ENCODE peak calls at places on chromosomes 11 and 22, in ten cellular contexts. Y, U, S, T, I, F, N, G, A and H are unnamed samples. For H3K4me1, the result is how much of the 10 kb centered on the place peaks cover.

GRCh38 chr22:32795214-32795596 is 6.3 kb upstream of the TIMP3 start:
- DNase-seq in Y (no peak), U (no peak), S (no peak), T (no peak), I (no peak), F (no peak), N (no peak), G (no peak), A (no peak), H (no peak)

GRCh38 chr22:45562537-45563361 is 60.1 kb downstream of the FBLN1 start:
- DNase-seq in Y (no peak), U (no peak), S (no peak), T (no peak), I (no peak), F (no peak), N (no peak), G (no peak), A (no peak), H (no peak)

GRCh38 chr11:130427581-130428211 is 713 bp downstream of the ADAMTS8 start:
- DNase-seq in Y (no peak), U (peak), S (peak), T (peak), I (no peak), F (no peak), N (no peak), G (no peak), A (no peak), H (no peak)

GRCh38 chr11:108891909-108892511 is 227.1 kb downstream of the DDX10 start:
- DNase-seq in Y (no peak), U (no peak), S (no peak), T (no peak), I (no peak), F (no peak), N (no peak), G (no peak), A (no peak), H (no peak)

GRCh38 chr11:102727890-102728289 is 3.1 kb upstream of the MMP8 start:
- DNase-seq in Y (peak), U (no peak), S (no peak), T (no peak), I (no peak), F (no peak), N (no peak), G (no peak), A (no peak), H (no peak)

GRCh38 chr11:17931595-17931994 is 81.3 kb downstream of the SERGEF start:
- DNase-seq in Y (peak), U (no peak), S (no peak), T (no peak), I (no peak), F (no peak), N (no peak), G (no peak), A (no peak), H (no peak)

GRCh38 chr11:132007184-132007583 is 636.8 kb downstream of the NTM start:
- DNase-seq in Y (no peak), U (no peak), S (no peak), T (no peak), I (no peak), F (no peak), N (no peak), G (no peak), A (no peak), H (no peak)

GRCh38 chr11:76629853-76630599 is 40.5 kb downstream of the LRRC32 start:
- DNase-seq in Y (peak), U (no peak), S (no peak), T (peak), I (no peak), F (peak), N (peak), G (peak), A (peak), H (no peak)

GRCh38 chr22:43481528-43482309 is 69.9 kb downstream of the MPPED1 start:
- DNase-seq in Y (no peak), U (peak), S (peak), T (no peak), I (no peak), F (no peak), N (peak), G (peak), A (no peak), H (peak)

GRCh38 chr11:103903621-103904323 is 132.7 kb upstream of the DDI1 start:
- DNase-seq in Y (no peak), U (no peak), S (no peak), T (no peak), I (peak), F (no peak), N (no peak), G (peak), A (no peak), H (no peak)

GRCh38 chr22:48253573-48253972 is 1491.1 kb downstream of the TBC1D22A start:
- DNase-seq in Y (no peak), U (no peak), S (no peak), T (no peak), I (no peak), F (no peak), N (no peak), G (no peak), A (no peak), H (no peak)

GRCh38 chr22:45344339-45344738 is 34.6 kb downstream of the FAM118A start:
- DNase-seq in Y (no peak), U (peak), S (peak), T (no peak), I (no peak), F (no peak), N (peak), G (no peak), A (no peak), H (no peak)

GRCh38 chr22:49214976-49215375 is 612.7 kb downstream of the BRD1 start:
- DNase-seq in Y (no peak), U (no peak), S (no peak), T (peak), I (no peak), F (no peak), N (no peak), G (no peak), A (no peak), H (no peak)

GRCh38 chr11:78250099-78250498 is 61.4 kb downstream of the USP35 start:
- DNase-seq in Y (no peak), U (no peak), S (no peak), T (no peak), I (no peak), F (no peak), N (no peak), G (no peak), A (no peak), H (no peak)

GRCh38 chr11:765802-766091 is 11.5 kb downstream of the GATD1 start:
- DNase-seq in Y (no peak), U (no peak), S (no peak), T (no peak), I (no peak), F (no peak), N (peak), G (no peak), A (no peak), H (no peak)

GRCh38 chr11:17921620-17922473 is 91.0 kb downstream of the SERGEF start:
- DNase-seq in Y (peak), U (no peak), S (no peak), T (no peak), I (no peak), F (peak), N (no peak), G (no peak), A (no peak), H (no peak)

GRCh38 chr11:84958295-84958694 is 668.8 kb downstream of the DLG2 start:
- DNase-seq in Y (no peak), U (no peak), S (no peak), T (no peak), I (no peak), F (no peak), N (no peak), G (no peak), A (no peak), H (no peak)

GRCh38 chr11:47220401-47220821 is 5.6 kb downstream of the DDB2 start:
- DNase-seq in Y (peak), U (no peak), S (no peak), T (no peak), I (no peak), F (no peak), N (no peak), G (no peak), A (no peak), H (no peak)

GRCh38 chr11:96168623-96169022 is 174.4 kb downstream of the MAML2 start:
- DNase-seq in Y (peak), U (peak), S (no peak), T (no peak), I (no peak), F (peak), N (peak), G (no peak), A (peak), H (no peak)

GRCh38 chr11:57426439-57426753 is 525 bp downstream of the SLC43A3 start:
- DNase-seq in Y (no peak), U (peak), S (no peak), T (no peak), I (no peak), F (no peak), N (no peak), G (peak), A (no peak), H (no peak)

GRCh38 chr22:38467904-38468760 is at the start of gene KDELR3:
- DNase-seq in Y (peak), U (peak), S (peak), T (peak), I (no peak), F (peak), N (peak), G (no peak), A (peak), H (peak)

GRCh38 chr22:26550498-26551033 is 38.3 kb upstream of the TFIP11 start:
- DNase-seq in Y (peak), U (peak), S (peak), T (peak), I (no peak), F (no peak), N (peak), G (no peak), A (peak), H (no peak)

GRCh38 chr11:118918686-118919280 is 6.9 kb downstream of the BCL9L start:
- DNase-seq in Y (peak), U (no peak), S (no peak), T (no peak), I (no peak), F (no peak), N (no peak), G (no peak), A (no peak), H (peak)

GRCh38 chr11:44610556-44610955 is 45.1 kb downstream of the CD82 start:
- DNase-seq in Y (no peak), U (no peak), S (no peak), T (no peak), I (no peak), F (no peak), N (peak), G (no peak), A (no peak), H (no peak)
- H3K4me1 ChIP-seq in Y (under half), U (under half), S (under half), T (half or more), I (under half), F (under half), N (under half), G (half or more), A (half or more), H (under half)

DNA sequence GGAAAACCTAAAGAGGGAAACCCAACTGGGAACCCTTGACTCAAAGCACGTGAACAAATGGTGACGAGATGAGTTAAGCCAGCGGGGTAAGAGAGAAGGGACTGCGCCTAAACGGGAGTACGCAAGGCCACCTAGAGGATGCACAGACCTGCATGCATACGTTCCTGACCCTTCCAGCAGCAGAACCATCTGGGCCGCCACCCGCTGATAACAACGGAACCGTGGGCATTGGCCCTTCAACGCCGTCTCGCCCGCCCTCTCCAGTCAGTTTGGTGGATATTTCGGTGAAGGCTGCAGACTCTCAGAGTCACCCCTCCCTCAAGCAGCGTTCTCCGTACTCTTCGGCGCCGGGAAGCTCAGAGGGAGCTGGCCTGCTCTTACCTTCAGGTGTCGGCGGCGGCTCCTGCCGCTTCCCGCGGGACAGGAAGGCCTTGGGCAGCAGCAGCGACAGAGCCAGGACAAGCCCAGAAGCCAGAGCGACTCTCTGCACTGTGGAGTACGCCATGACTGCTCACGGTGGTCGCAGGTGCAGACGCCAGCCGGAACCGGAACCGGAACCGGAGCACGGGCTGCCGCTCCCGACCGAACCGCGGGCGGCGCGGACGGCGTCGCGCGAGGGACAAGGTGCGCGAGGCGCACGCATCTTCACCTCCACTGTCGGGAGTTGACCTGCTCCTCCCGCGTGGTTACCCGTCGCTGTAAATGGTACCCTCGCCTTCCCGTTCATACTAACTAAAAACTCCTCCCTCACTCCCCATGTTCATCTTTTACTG is at the start of gene RIC3:
- DNase-seq in Y (no peak), U (peak), S (peak), T (peak), I (no peak), F (peak), N (peak), G (no peak), A (peak), H (peak)
- H3K4me3 ChIP-seq in Y (no peak), U (peak), S (peak), T (peak), I (peak), F (peak), N (peak), G (no peak), A (peak), H (peak)

GRCh38 chr11:112778091-112778889 is 182.9 kb upstream of the NCAM1 start:
- DNase-seq in Y (no peak), U (no peak), S (no peak), T (no peak), I (no peak), F (no peak), N (peak), G (no peak), A (no peak), H (no peak)

GRCh38 chr11:112780351-112781043 is 180.7 kb upstream of the NCAM1 start:
- DNase-seq in Y (peak), U (no peak), S (no peak), T (no peak), I (no peak), F (peak), N (peak), G (no peak), A (peak), H (no peak)

GRCh38 chr11:112773256-112773655 is 188.0 kb upstream of the NCAM1 start:
- DNase-seq in Y (no peak), U (no peak), S (no peak), T (no peak), I (no peak), F (no peak), N (no peak), G (no peak), A (no peak), H (no peak)

GRCh38 chr11:112771847-112772246 is 189.4 kb upstream of the NCAM1 start:
- DNase-seq in Y (no peak), U (no peak), S (no peak), T (no peak), I (no peak), F (no peak), N (no peak), G (no peak), A (no peak), H (no peak)

GRCh38 chr11:112776834-112777793 is 184.1 kb upstream of the NCAM1 start:
- DNase-seq in Y (no peak), U (peak), S (no peak), T (no peak), I (no peak), F (no peak), N (peak), G (no peak), A (no peak), H (no peak)
- H3K27ac ChIP-seq in Y (no peak), U (peak), S (no peak), T (no peak), I (no peak), F (no peak), N (peak), G (no peak), A (peak), H (no peak)

DNA sequence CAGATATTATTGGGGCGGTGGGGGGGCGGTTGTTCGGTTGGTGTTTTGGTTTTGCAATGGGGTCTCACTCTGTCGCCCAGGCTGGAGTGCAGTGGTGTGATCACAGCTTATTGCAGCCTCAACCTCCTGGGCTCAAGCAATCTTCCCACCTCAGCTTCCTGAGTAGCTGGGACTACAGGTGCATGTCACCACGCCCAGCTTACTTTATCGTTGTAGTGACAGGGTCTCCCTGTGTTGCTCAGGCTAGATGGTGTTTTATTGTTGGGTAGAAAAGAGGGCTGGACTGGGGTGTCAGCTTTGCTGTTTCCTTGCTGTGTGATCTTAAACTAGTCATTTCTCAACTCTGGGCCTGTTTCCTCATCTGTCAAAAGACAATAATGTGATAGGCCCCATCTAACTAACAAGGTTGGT is 17.5 kb upstream of the MYH9 start:
- DNase-seq in Y (no peak), U (no peak), S (no peak), T (no peak), I (peak), F (no peak), N (no peak), G (no peak), A (no peak), H (no peak)
- H3K4me1 ChIP-seq in Y (under half), U (under half), S (under half), T (under half), I (under half), F (under half), N (under half), G (under half), A (under half), H (under half)